ENCODE peak calls at places on chromosome 1, in eight cellular contexts. V, R, Q, T, I, M, J and G are unnamed samples.

GRCh38 chr1:165595561-165595960 is 35.5 kb upstream of the MGST3 start:
- DNase-seq in Q (no peak), V (no peak), J (no peak), T (no peak), M (no peak), R (no peak), I (no peak), G (no peak)

GRCh38 chr1:155873860-155874259 is 14.5 kb downstream of the SYT11 start:
- DNase-seq in V (no peak), R (peak), I (no peak), Q (no peak), J (no peak), T (no peak), M (no peak), G (no peak)

GRCh38 chr1:20216574-20216973 is 30.3 kb upstream of the PLA2G2C start:
- DNase-seq in Q (no peak), I (no peak), V (no peak), T (peak), J (no peak), R (no peak), M (no peak), G (no peak)

GRCh38 chr1:206814716-206815341 is 42.5 kb upstream of the IL10 start:
- DNase-seq in J (no peak), V (no peak), R (no peak), T (peak), M (no peak), Q (no peak), I (no peak), G (no peak)

GRCh38 chr1:113946668-113947387 is 17.7 kb downstream of the HIPK1 start:
- DNase-seq in J (no peak), Q (no peak), T (no peak), I (no peak), R (no peak), M (no peak), V (no peak), G (no peak)

GRCh38 chr1:171160611-171161354 is 24.3 kb upstream of the FMO2 start:
- DNase-seq in I (no peak), J (no peak), Q (no peak), R (no peak), M (no peak), V (no peak), T (no peak), G (no peak)

GRCh38 chr1:58870298-58870676 is 86.4 kb upstream of the JUN start:
- DNase-seq in M (no peak), T (no peak), V (no peak), Q (no peak), R (no peak), I (no peak), J (no peak), G (no peak)

GRCh38 chr1:167056529-167057296 is 33.5 kb downstream of the GPA33 start:
- DNase-seq in V (peak), Q (no peak), M (no peak), R (no peak), J (no peak), T (no peak), I (no peak), G (no peak)

GRCh38 chr1:12415239-12415543 is 185.4 kb downstream of the VPS13D start:
- DNase-seq in J (no peak), V (no peak), M (no peak), T (no peak), Q (no peak), I (no peak), R (no peak), G (no peak)

GRCh38 chr1:193355179-193355578 is 168.8 kb upstream of the B3GALT2 start:
- DNase-seq in M (no peak), Q (no peak), R (no peak), V (no peak), J (no peak), I (no peak), T (no peak), G (no peak)